ENCODE peak calls at places on chromosome 6, in five cellular contexts. A is dorsolateral prefrontal cortex, J is IMR-90, U is psoas muscle, S is sigmoid colon. T is an unnamed sample.

GRCh38 chr6:169044376-169045230 is 209.0 kb downstream of the THBS2 start:
- DNase-seq in S (no peak), J (no peak), U (no peak), A (no peak), T (no peak)

GRCh38 chr6:85483041-85483700 is 33.3 kb downstream of the NT5E start:
- DNase-seq in J (peak), A (peak), S (peak), U (peak), T (peak)

GRCh38 chr6:125415921-125416320 is 114.2 kb upstream of the HDDC2 start:
- DNase-seq in J (no peak), U (no peak), S (no peak), A (no peak), T (no peak)

GRCh38 chr6:33205172-33206026 is 944 bp downstream of the HSD17B8 start:
- DNase-seq in U (peak), A (no peak), J (peak), S (peak), T (no peak)

GRCh38 chr6:110190726-110191125 is 10.5 kb downstream of the CDC40 start:
- DNase-seq in U (no peak), S (no peak), A (no peak), J (no peak), T (no peak)

GRCh38 chr6:113359155-113360140 is 497.7 kb upstream of the MARCKS start:
- DNase-seq in A (no peak), S (no peak), U (no peak), J (peak), T (no peak)

GRCh38 chr6:12718025-12718424 is 1.5 kb downstream of the PHACTR1 start:
- DNase-seq in U (no peak), S (no peak), J (peak), A (no peak), T (no peak)

GRCh38 chr6:131096786-131097185 is 33.7 kb upstream of the EPB41L2 start:
- DNase-seq in J (no peak), U (no peak), A (no peak), S (no peak), T (no peak)

GRCh38 chr6:158072083-158072721 is 90.5 kb downstream of the SYNJ2 start:
- DNase-seq in S (peak), J (peak), A (peak), U (peak), T (peak)

GRCh38 chr6:122381494-122382083 is 17.9 kb upstream of the HSF2 start:
- DNase-seq in S (peak), U (peak), J (peak), A (peak), T (no peak)

GRCh38 chr6:129440691-129441090 is 269.3 kb downstream of the ARHGAP18 start:
- DNase-seq in S (no peak), U (no peak), A (no peak), J (peak), T (no peak)

GRCh38 chr6:37033255-37033654 is 27.8 kb downstream of the FGD2 start:
- DNase-seq in U (no peak), A (no peak), J (peak), S (no peak), T (no peak)

GRCh38 chr6:85368631-85369030 is 81.3 kb upstream of the NT5E start:
- DNase-seq in S (no peak), J (no peak), U (no peak), A (no peak), T (no peak)

GRCh38 chr6:99348823-99349619 is 453 bp downstream of the FAXC start:
- DNase-seq in A (no peak), U (no peak), J (peak), S (peak), T (no peak)

GRCh38 chr6:4776493-4776966 is 326 bp downstream of the CDYL start:
- DNase-seq in A (no peak), S (peak), J (no peak), U (no peak), T (no peak)

GRCh38 chr6:167795874-167796667 is 30.6 kb upstream of the AFDN start:
- DNase-seq in S (no peak), U (peak), A (peak), J (no peak), T (no peak)

GRCh38 chr6:156030053-156030452 is 574.4 kb upstream of the NOX3 start:
- DNase-seq in A (no peak), S (no peak), U (no peak), J (no peak), T (no peak)

GRCh38 chr6:195861-196360 is 96.4 kb upstream of the DUSP22 start:
- DNase-seq in J (peak), A (no peak), U (no peak), S (peak), T (no peak)

GRCh38 chr6:107736713-107737396 is 87.3 kb downstream of the SCML4 start:
- DNase-seq in A (no peak), J (no peak), U (no peak), S (no peak), T (no peak)

GRCh38 chr6:74755748-74756147 is 450.1 kb downstream of the COL12A1 start:
- DNase-seq in J (no peak), S (no peak), A (no peak), U (no peak), T (no peak)

GRCh38 chr6:122049341-122049740 is 350.1 kb upstream of the HSF2 start:
- DNase-seq in U (no peak), A (no peak), J (peak), S (no peak), T (no peak)

GRCh38 chr6:165660881-165661415 is 2.1 kb downstream of the PDE10A start:
- DNase-seq in S (no peak), J (no peak), U (no peak), A (no peak), T (no peak)

GRCh38 chr6:16306334-16306733 is 67.9 kb downstream of the GMPR start:
- DNase-seq in J (no peak), U (no peak), S (no peak), A (no peak), T (no peak)

GRCh38 chr6:160421854-160422253 is 73.7 kb downstream of the SLC22A3 start:
- DNase-seq in S (peak), A (peak), J (no peak), U (no peak), T (no peak)

GRCh38 chr6:154488802-154489437 is 21.6 kb downstream of the CNKSR3 start:
- DNase-seq in J (peak), S (no peak), U (no peak), A (no peak), T (no peak)

GRCh38 chr6:148288566-148288965 is 54.1 kb upstream of the SASH1 start:
- DNase-seq in J (no peak), U (no peak), S (no peak), A (no peak), T (no peak)

GRCh38 chr6:165940366-165940765 is 227.3 kb downstream of the TBXT start:
- DNase-seq in U (no peak), A (no peak), S (no peak), J (no peak), T (no peak)

GRCh38 chr6:116229287-116229913 is 24.5 kb downstream of the TSPYL4 start:
- DNase-seq in A (peak), U (peak), J (peak), S (peak), T (peak)

GRCh38 chr6:8831366-8832152 is 396.2 kb upstream of the SLC35B3 start:
- DNase-seq in J (no peak), S (no peak), U (no peak), A (no peak), T (no peak)

GRCh38 chr6:36040958-36041357 is 13.3 kb downstream of the MAPK14 start:
- DNase-seq in S (no peak), A (no peak), U (no peak), J (no peak), T (no peak)

GRCh38 chr6:101478891-101479290 is 85.4 kb downstream of the GRIK2 start:
- DNase-seq in J (no peak), A (no peak), S (no peak), U (no peak), T (no peak)

GRCh38 chr6:21461844-21462518 is 131.6 kb upstream of the SOX4 start:
- DNase-seq in A (no peak), J (no peak), U (no peak), S (no peak), T (no peak)
- H3K27ac ChIP-seq in A (no peak), J (no peak), U (no peak), S (no peak), T (no peak)

DNA sequence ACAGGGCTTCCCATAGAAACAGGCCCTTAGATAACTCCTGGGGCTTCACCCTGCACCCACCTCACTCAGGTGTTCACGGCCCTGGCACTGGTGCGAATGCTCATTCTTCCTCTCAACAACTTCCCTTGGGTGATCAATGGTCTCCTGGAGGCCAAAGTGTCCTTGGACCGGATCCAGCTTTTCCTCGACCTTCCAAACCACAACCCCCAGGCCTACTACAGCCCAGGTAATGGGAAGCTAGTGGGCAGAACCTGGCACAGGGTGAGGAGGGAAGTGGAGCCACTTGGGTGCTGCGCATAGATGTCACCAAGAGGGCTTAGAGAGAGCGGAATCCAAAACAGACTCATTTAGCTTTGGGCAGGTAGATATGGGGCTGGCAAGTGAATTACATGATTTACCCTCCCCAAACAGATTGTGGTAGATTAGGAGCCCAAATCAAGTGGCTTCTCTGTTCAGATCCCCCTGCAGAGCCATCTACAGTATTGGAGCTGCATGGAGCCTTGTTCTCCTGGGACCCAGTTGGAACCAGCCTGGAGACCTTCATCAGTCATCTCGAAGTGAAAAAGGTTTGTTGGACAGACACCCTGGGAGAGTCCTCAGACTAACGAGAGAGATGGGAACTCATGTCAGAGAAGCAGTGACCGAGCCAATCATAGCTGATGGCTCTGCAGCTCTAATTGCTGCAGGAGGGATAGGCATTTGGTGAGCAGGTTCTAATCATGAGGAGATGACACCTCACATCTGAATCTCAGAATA is 8.5 kb downstream of the ABCC10 start:
- DNase-seq in U (no peak), S (no peak), A (no peak), J (no peak), T (no peak)
- H3K27ac ChIP-seq in U (no peak), S (peak), A (no peak), J (peak), T (no peak)

DNA sequence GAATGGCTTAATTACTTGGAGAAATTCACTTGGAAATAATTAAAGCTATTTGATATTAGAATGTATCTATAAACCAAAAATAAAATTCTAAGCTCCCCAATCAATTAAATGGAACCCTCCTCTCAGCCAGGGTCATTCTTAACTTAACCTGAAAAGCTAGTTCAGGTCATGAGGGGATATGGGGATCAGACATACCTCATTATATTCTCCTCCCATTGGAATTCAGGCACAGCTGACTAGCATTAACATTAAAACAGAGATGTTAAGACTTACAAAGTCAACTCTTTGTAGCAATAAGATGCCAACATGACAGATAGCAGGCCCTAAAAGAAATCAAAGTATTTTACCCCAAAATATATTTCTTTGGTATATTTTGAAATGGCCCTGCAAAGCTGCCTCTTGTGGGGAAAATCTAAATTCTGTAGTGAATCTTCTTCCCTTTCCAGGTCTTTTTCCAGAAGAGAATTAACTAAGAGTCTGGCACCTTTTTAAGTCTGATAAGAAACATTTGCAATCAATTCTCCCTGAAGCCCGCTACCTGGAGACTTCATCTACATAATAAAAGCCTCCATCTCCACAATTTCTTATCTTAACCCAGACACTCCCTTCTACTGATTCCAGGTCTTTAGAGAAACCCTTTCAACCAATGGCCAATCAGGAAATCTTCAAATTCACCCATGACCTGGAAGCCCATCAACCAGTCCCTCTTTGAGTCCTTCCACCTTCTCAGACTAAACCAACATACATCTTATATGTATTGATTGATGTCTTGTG is 231.2 kb downstream of the ADGB start:
- DNase-seq in J (no peak), S (no peak), U (no peak), A (no peak), T (no peak)
- H3K27ac ChIP-seq in J (no peak), S (no peak), U (no peak), A (no peak), T (no peak)

GRCh38 chr6:11388983-11389944 is 148.3 kb upstream of the TMEM170B start:
- DNase-seq in S (no peak), J (no peak), U (no peak), A (no peak), T (no peak)
- H3K27ac ChIP-seq in S (no peak), J (no peak), U (peak), A (no peak), T (no peak)